ENCODE peak calls at places on chromosomes 3 and 15, in six cellular contexts. I is HepG2, F is K562, P is HCT116, L is SK-N-SH, Q is GM12878. J is an unnamed sample.

GRCh38 chr3:160796813-160797164 is 40.8 kb downstream of the PPM1L start:
- DNase-seq in L (no peak), I (peak; percentile 17), F (no peak), P (no peak), Q (no peak), J (peak; percentile 81)

GRCh38 chr3:144879701-144880100 is 908.1 kb downstream of the DIPK2A start:
- DNase-seq in P (no peak), Q (no peak), I (no peak), F (no peak), L (no peak), J (no peak)

GRCh38 chr15:42918047-42918446 is 2.5 kb downstream of the TTBK2 start:
- DNase-seq in F (no peak), I (no peak), Q (no peak), P (no peak), L (no peak), J (no peak)

GRCh38 chr3:81602781-81603180 is 158.7 kb downstream of the GBE1 start:
- DNase-seq in F (no peak), Q (no peak), I (no peak), P (no peak), L (no peak), J (no peak)

GRCh38 chr3:195906865-195907729 is 1.3 kb downstream of the TNK2 start:
- DNase-seq in I (no peak), Q (peak; percentile 76), P (no peak), L (no peak), F (no peak), J (peak; percentile 94)

GRCh38 chr15:46091860-46092450 is 457.1 kb downstream of the SQOR start:
- DNase-seq in F (peak; percentile 10), Q (no peak), L (peak; percentile 49), P (peak; percentile 4), I (peak; percentile 12), J (peak; percentile 68)

GRCh38 chr15:41848595-41848994 is 9.9 kb downstream of the PLA2G4B start:
- DNase-seq in I (no peak), L (no peak), Q (no peak), P (no peak), F (no peak), J (no peak)

GRCh38 chr15:47963265-47963664 is 157.5 kb upstream of the SLC24A5 start:
- DNase-seq in Q (no peak), P (no peak), F (no peak), I (no peak), L (no peak), J (no peak)

GRCh38 chr3:152729906-152730305 is 105.0 kb upstream of the P2RY1 start:
- DNase-seq in Q (no peak), L (no peak), F (no peak), I (no peak), P (no peak), J (no peak)

GRCh38 chr15:53193149-53193548 is 403.0 kb upstream of the ONECUT1 start:
- DNase-seq in P (no peak), F (no peak), L (no peak), Q (no peak), I (peak; percentile 37), J (peak; percentile 42)

GRCh38 chr3:159619341-159619885 is 369.2 kb upstream of the IL12A start:
- DNase-seq in L (no peak), P (no peak), F (no peak), I (no peak), Q (no peak), J (no peak)

GRCh38 chr3:78823859-78824258 is 943.9 kb downstream of the ROBO1 start:
- DNase-seq in L (no peak), P (no peak), F (no peak), I (peak; percentile 37), Q (no peak), J (no peak)

GRCh38 chr3:149936812-149937230 is 33.9 kb downstream of the PFN2 start:
- DNase-seq in P (peak; percentile 31), L (peak; percentile 48), I (peak; percentile 47), F (peak; percentile 51), Q (peak; percentile 37), J (peak; percentile 44)

GRCh38 chr3:64761729-64762432 is 74.1 kb upstream of the ADAMTS9 start:
- DNase-seq in Q (no peak), L (no peak), I (no peak), P (no peak), F (no peak), J (no peak)

GRCh38 chr3:17047162-17047561 is 162.4 kb downstream of the PLCL2 start:
- DNase-seq in P (no peak), F (no peak), L (no peak), Q (no peak), I (no peak), J (no peak)

GRCh38 chr15:63083541-63083940 is 38.1 kb upstream of the LACTB start:
- DNase-seq in L (no peak), F (peak; percentile 31), P (no peak), I (no peak), Q (no peak), J (no peak)

GRCh38 chr3:114409291-114409690 is 115.5 kb downstream of the TIGIT start:
- DNase-seq in Q (no peak), I (no peak), P (no peak), F (no peak), L (no peak), J (no peak)

GRCh38 chr3:179100652-179101051 is 29.0 kb upstream of the ZMAT3 start:
- DNase-seq in L (no peak), P (no peak), Q (no peak), I (no peak), F (peak; percentile 13), J (no peak)

GRCh38 chr3:104519068-104519467 is 847.6 kb upstream of the ALCAM start:
- DNase-seq in F (no peak), Q (peak; percentile 54), P (no peak), L (no peak), I (no peak), J (no peak)

GRCh38 chr3:143538577-143538981 is 309.7 kb downstream of the SLC9A9 start:
- DNase-seq in L (no peak), P (no peak), F (no peak), Q (no peak), I (no peak), J (no peak)

GRCh38 chr3:138082085-138082991 is 33.1 kb downstream of the DZIP1L start:
- DNase-seq in P (peak; percentile 42), Q (peak; percentile 27), I (peak; percentile 22), L (no peak), F (no peak), J (no peak)
- TF ChIP-seq JUND in P (peak; percentile 63), Q (no peak), I (no peak), L (peak; percentile 59), F (peak; percentile 63), J (no peak)

GRCh38 chr3:12947504-12948369 is 106.4 kb upstream of the RPL32 start:
- DNase-seq in P (no peak), I (peak; percentile 15), F (peak; percentile 65), Q (no peak), L (no peak), J (no peak)
- TF ChIP-seq JUND in P (no peak), I (no peak), F (no peak), Q (no peak), L (no peak), J (no peak)

DNA sequence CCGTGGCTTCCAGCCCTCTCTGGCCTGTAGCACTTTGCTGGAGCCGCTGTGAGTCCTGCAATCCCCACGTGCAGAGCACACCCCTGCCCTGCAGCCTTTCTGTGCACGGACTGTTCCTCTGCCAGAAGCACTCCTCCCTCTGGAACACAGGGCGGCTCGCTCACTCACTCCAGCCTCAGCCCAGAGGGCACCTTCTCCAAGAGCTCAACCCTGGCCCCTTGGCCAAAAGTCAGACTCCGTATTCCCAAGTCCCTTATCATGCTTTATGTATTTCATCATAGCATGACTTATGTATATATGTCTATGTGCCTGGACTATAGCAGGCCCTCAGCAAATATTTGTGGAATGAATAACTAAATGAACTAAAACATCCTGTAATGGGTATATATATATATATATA is 63.2 kb downstream of the ASB7 start:
- DNase-seq in L (no peak), I (no peak), Q (no peak), F (no peak), P (no peak), J (no peak)
- TF ChIP-seq JUND in L (no peak), I (no peak), Q (no peak), F (no peak), P (no peak), J (no peak)

DNA sequence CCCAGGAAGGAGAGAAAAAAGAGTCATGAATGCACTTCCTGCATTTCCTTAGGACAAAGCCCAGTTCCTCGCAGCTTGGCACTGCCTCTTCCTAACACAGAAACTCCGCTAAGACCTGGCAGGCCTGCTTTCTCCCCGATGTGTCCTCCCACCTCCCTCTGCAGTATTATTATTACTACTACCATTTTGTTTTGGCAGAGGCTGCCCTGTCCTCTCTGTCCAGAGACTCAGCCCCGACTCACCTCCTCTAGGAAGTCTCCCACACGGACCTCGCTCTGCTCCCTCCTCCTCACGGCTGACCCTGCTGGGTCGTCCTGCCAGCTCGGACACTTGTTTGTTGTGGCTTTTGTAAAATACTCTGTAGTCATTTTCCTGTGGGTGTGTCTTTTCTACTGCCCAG is 107.2 kb upstream of the HACD2 start:
- DNase-seq in L (no peak), Q (no peak), P (no peak), I (no peak), F (no peak), J (no peak)
- TF ChIP-seq JUND in L (no peak), Q (no peak), P (no peak), I (no peak), F (no peak), J (no peak)

GRCh38 chr3:134312072-134312872 is 61.6 kb upstream of the RYK start:
- DNase-seq in P (no peak), L (peak; percentile 48), F (no peak), I (no peak), Q (no peak), J (peak; percentile 66)

GRCh38 chr3:134313839-134314587 is 60.2 kb downstream of the AMOTL2 start:
- DNase-seq in F (no peak), P (no peak), Q (no peak), L (no peak), I (peak; percentile 27), J (no peak)

GRCh38 chr3:134314588-134315285 is 59.5 kb downstream of the AMOTL2 start:
- DNase-seq in P (no peak), I (no peak), F (no peak), L (no peak), Q (no peak), J (peak; percentile 45)

GRCh38 chr3:134311693-134312071 is 61.0 kb upstream of the RYK start:
- DNase-seq in Q (no peak), L (no peak), P (no peak), F (no peak), I (no peak), J (no peak)

GRCh38 chr3:134312873-134313838 is 61.1 kb downstream of the AMOTL2 start:
- DNase-seq in P (no peak), Q (no peak), F (peak; percentile 56), I (peak; percentile 62), L (no peak), J (peak; percentile 83)
- TF ChIP-seq JUND in P (no peak), Q (no peak), F (no peak), I (no peak), L (no peak), J (no peak)

GRCh38 chr3:20043825-20044224 is 3.6 kb downstream of the KAT2B start:
- DNase-seq in F (no peak), I (no peak), L (no peak), Q (no peak), P (no peak), J (no peak)
- TF ChIP-seq JUND in F (no peak), I (no peak), L (no peak), Q (no peak), P (no peak), J (no peak)

J was measured in T47D.